ENCODE peak calls at places on chromosomes 3 and 15, in four cellular contexts. One of them, this sample, is unnamed.

GRCh38 chr15:78906310-78906608 is 33.6 kb downstream of the MORF4L1 start:
- DNase-seq in suprapubic skin: no peak
- DNase-seq in body of pancreas: peak
- DNase-seq in caudate nucleus: no peak
- DNase-seq in this sample: no peak

GRCh38 chr15:65054333-65055200 is 9.4 kb downstream of the SLC51B start:
- DNase-seq in suprapubic skin: no peak
- DNase-seq in body of pancreas: peak
- DNase-seq in caudate nucleus: peak
- DNase-seq in this sample: peak

GRCh38 chr3:197854596-197855343 is 63.7 kb downstream of the LRCH3 start:
- DNase-seq in suprapubic skin: no peak
- DNase-seq in body of pancreas: no peak
- DNase-seq in caudate nucleus: no peak
- DNase-seq in this sample: peak

GRCh38 chr15:86197770-86198169 is 118.1 kb downstream of the AGBL1 start:
- DNase-seq in suprapubic skin: no peak
- DNase-seq in body of pancreas: no peak
- DNase-seq in caudate nucleus: no peak
- DNase-seq in this sample: no peak

GRCh38 chr3:111473550-111473949 is 68.4 kb upstream of the CD96 start:
- DNase-seq in suprapubic skin: no peak
- DNase-seq in body of pancreas: no peak
- DNase-seq in caudate nucleus: no peak
- DNase-seq in this sample: no peak

GRCh38 chr3:142276780-142277179 is 51.4 kb upstream of the GK5 start:
- DNase-seq in suprapubic skin: no peak
- DNase-seq in body of pancreas: no peak
- DNase-seq in caudate nucleus: no peak
- DNase-seq in this sample: no peak

GRCh38 chr15:61038387-61038786 is 190.7 kb downstream of the RORA start:
- DNase-seq in suprapubic skin: no peak
- DNase-seq in body of pancreas: no peak
- DNase-seq in caudate nucleus: no peak
- DNase-seq in this sample: no peak

GRCh38 chr3:50418845-50419244 is 59.5 kb upstream of the TMEM115 start:
- DNase-seq in suprapubic skin: no peak
- DNase-seq in body of pancreas: no peak
- DNase-seq in caudate nucleus: no peak
- DNase-seq in this sample: no peak

GRCh38 chr3:57944313-57944580 is 64.0 kb upstream of the FLNB start:
- DNase-seq in suprapubic skin: no peak
- DNase-seq in body of pancreas: no peak
- DNase-seq in caudate nucleus: no peak
- DNase-seq in this sample: no peak

GRCh38 chr15:68821190-68821897 is 649 bp upstream of the ANP32A start:
- DNase-seq in suprapubic skin: no peak
- DNase-seq in body of pancreas: peak
- DNase-seq in caudate nucleus: no peak
- DNase-seq in this sample: peak

DNA sequence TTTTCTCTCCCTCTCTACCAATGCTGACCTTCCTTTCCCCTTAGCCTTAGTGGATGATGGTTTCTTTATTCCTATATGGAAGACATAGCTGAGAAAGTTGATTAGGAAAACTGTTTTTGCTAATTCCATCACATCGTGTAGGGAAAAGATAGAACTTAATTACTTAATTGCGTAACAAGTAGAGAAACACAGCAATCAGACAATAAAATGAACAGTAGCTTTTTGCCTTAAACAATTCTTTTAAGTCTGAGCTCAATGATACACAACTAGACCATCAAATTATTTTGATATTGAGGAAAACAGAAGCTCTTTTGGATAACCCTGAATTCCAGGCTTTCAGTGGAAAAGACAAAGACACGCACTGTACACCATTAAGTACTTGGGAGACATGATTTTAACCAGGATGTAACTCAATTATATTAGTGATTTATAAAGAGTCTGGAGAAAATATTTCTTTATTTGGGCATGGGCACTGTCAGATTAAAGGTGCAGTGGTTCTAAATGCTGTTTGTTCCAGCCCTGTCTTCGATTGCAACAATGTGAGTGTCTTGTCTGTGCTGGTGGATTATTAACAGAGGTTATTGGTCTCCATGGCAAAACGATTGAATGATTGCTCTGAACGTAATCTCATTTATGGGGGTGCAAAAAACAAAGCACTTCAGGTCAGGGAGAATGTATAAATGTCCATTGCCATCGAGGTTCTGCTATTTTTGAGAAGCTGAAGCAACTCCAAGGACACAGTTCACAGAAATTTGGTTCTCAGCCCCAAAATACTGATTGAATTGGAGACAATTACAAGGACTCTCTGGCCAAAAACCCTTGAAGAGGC is at the start of gene TM4SF4:
- DNase-seq in suprapubic skin: no peak
- DNase-seq in body of pancreas: no peak
- DNase-seq in caudate nucleus: no peak
- DNase-seq in this sample: no peak
- H3K27ac ChIP-seq in suprapubic skin: no peak
- H3K27ac ChIP-seq in body of pancreas: peak
- H3K27ac ChIP-seq in caudate nucleus: no peak
- H3K27ac ChIP-seq in this sample: no peak

DNA sequence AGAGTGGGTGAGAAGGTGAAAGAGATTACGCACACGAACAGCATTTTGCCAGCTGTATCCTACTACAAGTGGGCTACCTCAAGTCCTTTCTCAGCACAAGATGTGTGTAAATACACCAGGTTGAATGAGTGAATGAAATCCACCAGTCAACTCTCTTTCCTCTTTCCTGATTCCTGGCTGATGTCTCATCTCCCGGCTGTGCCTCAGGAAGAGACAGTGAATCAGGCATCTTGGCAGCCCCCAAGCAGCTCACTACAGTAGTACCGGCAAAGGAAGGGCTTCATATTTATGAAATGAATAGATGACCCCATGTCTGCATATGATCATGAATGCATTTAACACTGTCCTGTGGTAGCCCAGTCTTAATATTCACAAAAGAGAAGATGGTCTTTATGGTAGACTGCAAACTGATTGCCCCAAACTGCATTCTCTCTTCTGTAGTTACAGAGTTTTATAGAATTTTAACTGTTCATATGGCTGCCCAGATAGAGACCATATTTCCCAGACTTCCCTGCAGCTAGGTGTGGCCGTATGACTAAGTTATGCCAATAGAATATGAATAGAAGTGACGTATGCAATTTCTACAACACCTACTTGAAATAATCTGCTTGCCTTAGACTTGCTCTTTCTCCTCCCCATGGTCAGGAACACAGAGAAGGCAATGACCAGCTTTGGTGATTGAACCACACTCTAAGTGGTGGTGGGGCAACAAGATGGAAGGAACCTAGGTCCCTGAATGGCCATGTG is 22.7 kb downstream of the MGLL start:
- DNase-seq in suprapubic skin: peak
- DNase-seq in body of pancreas: no peak
- DNase-seq in caudate nucleus: no peak
- DNase-seq in this sample: peak
- H3K27ac ChIP-seq in suprapubic skin: no peak
- H3K27ac ChIP-seq in body of pancreas: no peak
- H3K27ac ChIP-seq in caudate nucleus: no peak
- H3K27ac ChIP-seq in this sample: peak

DNA sequence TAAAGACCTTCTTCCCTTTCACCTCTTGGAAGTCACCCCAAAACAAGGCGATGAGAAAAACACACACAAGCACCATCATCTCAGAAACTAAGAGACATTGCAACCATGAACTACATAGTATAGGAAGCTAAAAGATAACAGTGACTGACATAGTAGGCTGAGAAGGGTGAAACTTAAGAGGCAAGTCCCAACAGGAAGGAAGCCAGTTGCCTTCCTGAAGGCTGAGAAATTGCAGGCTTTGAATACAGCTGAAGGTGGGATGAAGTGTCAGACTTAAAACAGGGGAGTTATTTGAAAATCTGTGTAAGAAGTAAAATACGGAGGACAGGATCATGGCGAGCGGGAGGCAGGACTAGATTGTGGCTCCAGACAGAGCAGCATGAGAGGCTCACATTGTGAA is 27.8 kb downstream of the SLC27A2 start:
- DNase-seq in suprapubic skin: no peak
- DNase-seq in body of pancreas: no peak
- DNase-seq in caudate nucleus: no peak
- DNase-seq in this sample: peak
- H3K27ac ChIP-seq in suprapubic skin: no peak
- H3K27ac ChIP-seq in body of pancreas: no peak
- H3K27ac ChIP-seq in caudate nucleus: no peak
- H3K27ac ChIP-seq in this sample: peak

GRCh38 chr3:52047295-52047960 is 8.9 kb downstream of the DUSP7 start:
- DNase-seq in suprapubic skin: no peak
- DNase-seq in body of pancreas: no peak
- DNase-seq in caudate nucleus: peak
- DNase-seq in this sample: peak

GRCh38 chr3:52046914-52047239 is 9.5 kb downstream of the DUSP7 start:
- DNase-seq in suprapubic skin: no peak
- DNase-seq in body of pancreas: no peak
- DNase-seq in caudate nucleus: no peak
- DNase-seq in this sample: no peak

GRCh38 chr3:52051444-52051843 is 4.9 kb downstream of the DUSP7 start:
- DNase-seq in suprapubic skin: no peak
- DNase-seq in body of pancreas: no peak
- DNase-seq in caudate nucleus: no peak
- DNase-seq in this sample: no peak

GRCh38 chr3:52050571-52050970 is 5.8 kb downstream of the DUSP7 start:
- DNase-seq in suprapubic skin: no peak
- DNase-seq in body of pancreas: no peak
- DNase-seq in caudate nucleus: no peak
- DNase-seq in this sample: no peak

GRCh38 chr3:52049503-52049902 is 6.9 kb downstream of the DUSP7 start:
- DNase-seq in suprapubic skin: no peak
- DNase-seq in body of pancreas: no peak
- DNase-seq in caudate nucleus: no peak
- DNase-seq in this sample: no peak
- H3K27ac ChIP-seq in suprapubic skin: no peak
- H3K27ac ChIP-seq in body of pancreas: no peak
- H3K27ac ChIP-seq in caudate nucleus: peak
- H3K27ac ChIP-seq in this sample: peak

DNA sequence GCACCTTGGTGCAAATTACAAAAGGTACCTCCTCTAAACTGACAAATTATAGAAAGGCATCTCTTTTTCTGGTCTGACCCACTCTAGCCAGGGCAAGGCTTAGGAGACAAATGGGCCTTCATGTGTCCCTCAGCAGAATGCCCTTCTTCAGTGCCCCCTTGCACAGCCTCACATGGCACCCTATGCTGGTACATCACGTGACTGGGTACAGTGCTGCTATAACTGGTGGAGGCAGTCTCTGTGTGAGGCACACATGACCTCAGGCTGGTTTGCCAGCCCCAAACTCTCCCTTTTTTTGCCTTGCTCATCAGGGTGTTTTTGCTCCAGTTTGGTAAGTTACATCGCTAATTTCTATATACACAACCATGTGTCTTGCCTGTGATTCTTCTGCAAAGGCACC is 3.1 kb downstream of the CLEC3B start:
- DNase-seq in suprapubic skin: no peak
- DNase-seq in body of pancreas: no peak
- DNase-seq in caudate nucleus: no peak
- DNase-seq in this sample: no peak
- H3K27ac ChIP-seq in suprapubic skin: peak
- H3K27ac ChIP-seq in body of pancreas: no peak
- H3K27ac ChIP-seq in caudate nucleus: no peak
- H3K27ac ChIP-seq in this sample: no peak

DNA sequence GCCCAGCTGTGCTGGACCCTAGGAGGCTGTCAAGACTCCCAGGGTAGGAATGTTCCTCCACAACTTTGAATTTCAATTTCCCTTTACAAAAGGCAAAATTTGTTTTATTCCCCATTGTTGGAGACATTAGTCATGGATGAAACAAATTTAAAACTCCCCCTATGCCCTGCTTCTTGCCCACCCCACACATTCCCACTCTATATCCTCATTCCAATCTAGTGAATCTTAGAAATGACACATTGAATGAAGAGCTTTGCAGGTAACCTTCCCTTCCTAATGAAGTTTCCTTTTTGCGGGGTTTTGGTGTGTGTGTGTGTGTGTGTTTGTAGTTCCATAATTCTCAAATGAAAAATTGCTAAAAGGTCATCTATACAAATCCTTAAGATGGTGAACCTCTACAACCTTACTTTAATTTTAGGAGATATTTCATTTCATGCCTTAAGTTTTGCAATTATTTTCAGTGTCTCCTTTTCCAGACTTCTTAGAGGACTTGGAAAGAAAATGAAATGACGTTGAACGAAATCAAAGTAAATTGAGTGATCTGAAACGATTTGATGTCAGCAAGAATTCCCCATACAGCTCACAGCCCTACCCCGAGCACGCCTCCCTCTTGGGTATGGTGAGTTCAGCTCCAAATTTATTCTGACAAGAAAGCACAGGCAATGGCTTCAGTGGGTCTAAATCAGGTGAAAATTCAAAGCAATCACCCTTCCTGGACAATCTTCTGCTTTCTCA is 72.4 kb downstream of the CCNL1 start:
- DNase-seq in suprapubic skin: no peak
- DNase-seq in body of pancreas: no peak
- DNase-seq in caudate nucleus: no peak
- DNase-seq in this sample: peak
- H3K27ac ChIP-seq in suprapubic skin: peak
- H3K27ac ChIP-seq in body of pancreas: peak
- H3K27ac ChIP-seq in caudate nucleus: peak
- H3K27ac ChIP-seq in this sample: peak

GRCh38 chr3:126654571-126655393 is at the start of gene TXNRD3:
- DNase-seq in suprapubic skin: no peak
- DNase-seq in body of pancreas: peak
- DNase-seq in caudate nucleus: peak
- DNase-seq in this sample: no peak
- H3K27ac ChIP-seq in suprapubic skin: peak
- H3K27ac ChIP-seq in body of pancreas: peak
- H3K27ac ChIP-seq in caudate nucleus: no peak
- H3K27ac ChIP-seq in this sample: peak

GRCh38 chr3:30611613-30612421 is 5.4 kb downstream of the TGFBR2 start:
- DNase-seq in suprapubic skin: no peak
- DNase-seq in body of pancreas: no peak
- DNase-seq in caudate nucleus: no peak
- DNase-seq in this sample: peak
- H3K27ac ChIP-seq in suprapubic skin: no peak
- H3K27ac ChIP-seq in body of pancreas: peak
- H3K27ac ChIP-seq in caudate nucleus: no peak
- H3K27ac ChIP-seq in this sample: no peak

GRCh38 chr3:39540162-39540921 is 72.9 kb downstream of the MOBP start:
- DNase-seq in suprapubic skin: no peak
- DNase-seq in body of pancreas: no peak
- DNase-seq in caudate nucleus: no peak
- DNase-seq in this sample: peak
- H3K27ac ChIP-seq in suprapubic skin: no peak
- H3K27ac ChIP-seq in body of pancreas: no peak
- H3K27ac ChIP-seq in caudate nucleus: no peak
- H3K27ac ChIP-seq in this sample: no peak